ENCODE peak calls at places on chromosomes 16 and 17, in ten cellular contexts. U is K562, O is HCT116, D is upper lobe of left lung, V is IMR-90, R is A549, B is heart left ventricle, P is HepG2, T is GM12878, Q is body of pancreas. H is an unnamed sample.

GRCh38 chr16:14378131-14378551 is 251.9 kb downstream of the PARN start:
- ATAC-seq in D (no peak), U (peak; percentile 95), Q (no peak), R (peak; percentile 70), P (peak; percentile 51), O (peak; percentile 94), T (peak; percentile 34), V (peak; percentile 67), B (no peak), H (no peak)

GRCh38 chr16:75250809-75251279 is 580 bp downstream of the BCAR1 start:
- ATAC-seq in O (peak; percentile 28), Q (peak; percentile 73), D (no peak), V (peak; percentile 1), T (peak; percentile 56), B (no peak), R (peak; percentile 41), U (peak; percentile 59), P (peak; percentile 63), H (peak; percentile 21)

GRCh38 chr16:58243528-58244004 is 45.7 kb upstream of the CSNK2A2 start:
- ATAC-seq in R (no peak), Q (peak; percentile 87), V (no peak), B (no peak), T (peak; percentile 90), U (peak; percentile 89), D (no peak), O (no peak), P (peak; percentile 79), H (no peak)

GRCh38 chr16:3135120-3135715 is 389 bp downstream of the ZNF213 start:
- ATAC-seq in Q (no peak), O (no peak), U (no peak), R (no peak), D (no peak), B (no peak), P (no peak), V (peak; percentile 3), T (no peak), H (no peak)

GRCh38 chr17:2111691-2112090 is 56.8 kb downstream of the HIC1 start:
- ATAC-seq in B (no peak), V (peak; percentile 80), O (no peak), D (peak; percentile 83), U (no peak), R (no peak), P (no peak), Q (no peak), T (no peak), H (no peak)

GRCh38 chr16:50160495-50161164 is 7.5 kb downstream of the TENT4B start:
- ATAC-seq in P (no peak), Q (no peak), T (peak; percentile 59), O (no peak), V (peak; percentile 98), R (no peak), B (no peak), U (peak; percentile 72), D (no peak), H (no peak)

GRCh38 chr17:35467824-35468223 is 19.3 kb upstream of the SLFN13 start:
- ATAC-seq in P (no peak), D (no peak), T (no peak), B (no peak), Q (no peak), U (no peak), R (no peak), V (no peak), O (no peak), H (no peak)

GRCh38 chr17:16991349-16992009 is 19.6 kb upstream of the TNFRSF13B start:
- ATAC-seq in D (peak; percentile 74), Q (peak; percentile 80), R (peak; percentile 79), P (peak; percentile 88), U (peak; percentile 91), O (peak; percentile 88), V (peak; percentile 59), T (peak; percentile 24), B (peak; percentile 71), H (peak; percentile 65)

GRCh38 chr17:29154516-29155234 is 25.5 kb downstream of the MYO18A start:
- ATAC-seq in P (no peak), T (no peak), B (peak; percentile 58), D (no peak), Q (no peak), O (peak; percentile 26), R (no peak), U (no peak), V (no peak), H (no peak)

GRCh38 chr16:7304257-7304656 is 28.4 kb upstream of the RBFOX1 start:
- ATAC-seq in D (no peak), Q (no peak), V (no peak), P (no peak), B (peak; percentile 18), T (no peak), U (no peak), R (no peak), O (no peak), H (no peak)

GRCh38 chr17:54521137-54521536 is 379.5 kb upstream of the TOM1L1 start:
- ATAC-seq in O (no peak), U (no peak), B (no peak), T (no peak), P (no peak), Q (no peak), R (no peak), D (no peak), V (no peak), H (no peak)

GRCh38 chr17:8091033-8091687 is 3.6 kb upstream of the ALOX12B start:
- ATAC-seq in O (no peak), P (no peak), Q (no peak), V (no peak), T (peak; percentile 90), R (no peak), U (no peak), B (no peak), D (no peak), H (no peak)

DNA sequence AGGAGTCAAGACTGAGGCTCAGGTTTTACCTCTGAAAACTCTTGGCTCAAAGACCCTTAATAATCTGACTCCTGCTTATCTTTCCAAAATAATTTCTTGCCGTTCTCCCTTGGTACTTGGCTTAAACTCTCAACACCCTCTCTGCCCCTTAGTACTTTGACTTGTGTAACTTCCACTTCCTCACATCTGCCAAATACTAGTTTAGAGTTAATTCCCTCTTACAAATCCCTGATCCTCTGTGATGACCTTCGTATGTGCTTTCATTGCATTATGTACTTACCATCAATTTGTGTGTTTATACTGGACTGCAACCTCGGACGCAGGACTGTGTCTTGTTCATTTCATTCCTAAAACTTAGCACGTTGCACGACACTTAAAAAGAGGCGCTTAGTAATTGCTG is 35.2 kb downstream of the ZNF207 start:
- ATAC-seq in U (no peak), D (no peak), T (no peak), P (no peak), R (no peak), V (no peak), Q (no peak), O (no peak), B (no peak), H (no peak)
- TF ChIP-seq POLR2A in U (no peak), D (no peak), T (no peak), P (no peak), R (no peak), V (no peak), Q (no peak), O (no peak), B (no peak), H (no peak)

GRCh38 chr17:45430738-45431530 is 1.7 kb downstream of the ARHGAP27 start:
- ATAC-seq in D (peak; percentile 79), T (peak; percentile 66), B (no peak), P (peak; percentile 2), V (peak; percentile 4), U (peak; percentile 8), Q (peak; percentile 49), R (no peak), O (peak; percentile 9), H (no peak)
- TF ChIP-seq POLR2A in D (no peak), T (no peak), B (no peak), P (no peak), V (no peak), U (no peak), Q (no peak), R (no peak), O (no peak), H (no peak)

DNA sequence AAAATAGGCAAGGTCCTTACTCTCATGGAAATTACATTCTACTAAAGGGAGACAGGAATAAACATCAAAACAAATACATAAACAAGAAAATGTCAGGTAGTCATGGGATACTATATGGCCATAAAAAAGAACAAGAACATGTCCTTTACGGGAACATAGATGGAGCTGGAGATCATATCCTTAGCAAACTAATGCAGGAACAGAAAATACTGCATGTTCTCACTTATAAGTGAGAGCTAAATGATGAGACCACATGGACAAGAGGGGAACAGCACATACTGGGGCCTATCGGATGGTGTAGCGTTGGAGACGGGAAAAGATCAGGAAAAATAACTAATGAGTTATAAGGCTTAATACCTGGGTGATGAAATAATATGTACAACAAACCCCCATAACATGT is 69.1 kb downstream of the BRIP1 start:
- ATAC-seq in Q (no peak), R (no peak), T (no peak), V (no peak), U (no peak), P (no peak), D (no peak), O (no peak), B (no peak), H (no peak)
- TF ChIP-seq POLR2A in Q (no peak), R (no peak), T (no peak), V (no peak), U (no peak), P (no peak), D (no peak), O (no peak), B (no peak), H (no peak)

GRCh38 chr17:46922804-46923635 is at the start of gene GOSR2:
- ATAC-seq in T (peak; percentile 94), D (peak; percentile 98), Q (peak; percentile 98), P (peak; percentile 98), B (peak; percentile 99), U (peak; percentile 97), R (peak; percentile 99), V (peak; percentile 98), O (peak; percentile 97), H (peak; percentile 97)
- TF ChIP-seq POLR2A in T (peak; percentile 100), D (peak; percentile 85), Q (peak; percentile 70), P (peak; percentile 93), B (no peak), U (peak; percentile 98), R (peak; percentile 86), V (peak; percentile 98), O (peak; percentile 89), H (peak; percentile 79)

DNA sequence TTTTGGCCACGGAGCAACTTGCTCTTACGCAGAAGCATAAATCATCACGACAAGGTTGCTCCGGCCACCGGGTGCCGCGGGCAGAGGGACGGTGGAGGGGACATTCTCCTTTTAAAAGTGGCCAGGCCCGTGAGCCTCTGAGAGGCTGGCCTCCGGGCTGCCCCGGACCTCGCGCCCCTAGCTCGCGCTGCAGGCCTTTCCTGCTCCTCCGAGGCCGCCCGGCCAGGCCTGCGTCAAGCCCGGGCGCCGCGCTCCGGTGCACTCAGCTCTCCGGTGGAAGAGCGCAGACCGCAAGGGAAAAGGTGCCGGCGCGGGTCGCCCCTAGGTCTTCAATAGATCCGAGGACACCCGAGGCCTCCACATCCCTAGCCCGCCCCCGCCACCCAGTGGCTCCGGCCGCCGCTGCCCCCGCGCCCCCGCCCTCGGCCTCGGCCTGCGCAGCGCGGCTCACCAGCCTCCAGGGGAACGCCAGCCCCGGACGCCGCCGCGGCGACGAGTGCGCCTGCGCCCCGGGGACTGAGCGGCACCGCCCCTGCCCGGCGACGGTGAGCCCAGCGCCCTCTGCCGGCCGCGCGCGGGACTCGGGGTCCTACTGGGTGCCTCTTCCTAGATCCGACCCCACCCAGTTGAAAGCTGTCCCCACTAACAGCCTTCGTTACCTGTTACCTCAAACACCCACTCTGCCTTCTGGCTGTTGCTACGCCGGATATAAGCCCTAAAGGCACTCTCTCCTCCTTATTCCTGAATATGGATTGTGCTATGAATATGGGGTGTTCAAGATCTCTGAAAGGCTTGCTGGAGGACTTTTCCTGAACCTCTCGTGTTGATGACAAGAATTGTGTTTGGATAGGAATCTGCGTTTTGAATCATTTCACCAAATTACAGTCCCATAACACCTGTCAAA is at the start of gene LYRM9:
- ATAC-seq in V (peak; percentile 99), R (peak; percentile 95), D (peak; percentile 97), Q (peak; percentile 96), P (peak; percentile 98), U (peak; percentile 99), T (peak; percentile 99), B (peak; percentile 99), O (peak; percentile 97), H (peak; percentile 100)
- TF ChIP-seq POLR2A in V (no peak), R (peak; percentile 89), D (no peak), Q (peak; percentile 52), P (no peak), U (peak; percentile 52), T (peak; percentile 72), B (no peak), O (no peak), H (peak; percentile 55)